ENCODE peak calls at places on chromosomes 2 and 18, in eight cellular contexts. Y, L, Q, R, B, S, W and A are unnamed samples. For H3K4me1, the result is how much of the 10 kb centered on the place peaks cover.

GRCh38 chr2:11574176-11575046 is 40.6 kb downstream of the GREB1 start:
- DNase-seq in S (no peak), B (peak), Y (no peak), W (no peak), R (no peak), Q (no peak), L (peak), A (peak)

GRCh38 chr2:8976419-8976818 is 27.1 kb downstream of the MBOAT2 start:
- DNase-seq in S (no peak), L (no peak), B (no peak), Q (no peak), W (no peak), Y (no peak), R (no peak), A (no peak)

GRCh38 chr2:83069724-83070123 is 1389.4 kb downstream of the SUCLG1 start:
- DNase-seq in Q (no peak), Y (no peak), S (no peak), R (peak), B (peak), L (peak), W (no peak), A (no peak)

GRCh38 chr2:4549811-4550210 is 846.4 kb downstream of the DCDC2C start:
- DNase-seq in L (no peak), B (no peak), S (no peak), W (no peak), Q (no peak), Y (no peak), R (no peak), A (no peak)

GRCh38 chr2:218802595-218802994 is 20.6 kb downstream of the CYP27A1 start:
- DNase-seq in S (no peak), L (no peak), W (no peak), Q (no peak), Y (no peak), R (no peak), B (peak), A (no peak)

GRCh38 chr18:58221060-58221725 is 177.2 kb downstream of the NEDD4L start:
- DNase-seq in W (no peak), R (peak), Y (no peak), B (peak), Q (no peak), L (peak), S (no peak), A (no peak)

GRCh38 chr2:136323212-136323611 is 205.3 kb upstream of the CXCR4 start:
- DNase-seq in S (no peak), R (no peak), Y (no peak), B (no peak), L (no peak), Q (no peak), W (no peak), A (no peak)

GRCh38 chr18:50273203-50274043 is 7.1 kb upstream of the CFAP53 start:
- DNase-seq in L (no peak), R (no peak), S (no peak), Y (no peak), W (no peak), B (no peak), Q (no peak), A (no peak)

GRCh38 chr18:58792086-58792485 is 72.6 kb upstream of the ZNF532 start:
- DNase-seq in L (no peak), S (no peak), R (no peak), Q (no peak), W (no peak), B (no peak), Y (no peak), A (no peak)

GRCh38 chr2:55837073-55837472 is 86.5 kb downstream of the EFEMP1 start:
- DNase-seq in L (no peak), Q (no peak), W (no peak), R (no peak), Y (no peak), S (no peak), B (no peak), A (no peak)

GRCh38 chr2:240126731-240127130 is 9.4 kb downstream of the COPS9 start:
- DNase-seq in Q (no peak), B (no peak), R (no peak), S (no peak), W (no peak), Y (no peak), L (no peak), A (peak)

GRCh38 chr2:168490015-168490874 is 34.2 kb downstream of the CERS6 start:
- DNase-seq in B (peak), Y (no peak), L (no peak), S (no peak), R (no peak), W (no peak), Q (peak), A (no peak)

GRCh38 chr2:238497610-238498005 is 70.9 kb downstream of the ASB1 start:
- DNase-seq in W (no peak), B (no peak), S (no peak), L (no peak), R (no peak), Y (no peak), Q (no peak), A (peak)

GRCh38 chr2:81195017-81195773 is 890.6 kb upstream of the LRRTM1 start:
- DNase-seq in Y (peak), B (no peak), L (peak), W (no peak), S (no peak), R (no peak), Q (no peak), A (no peak)

GRCh38 chr2:214830794-214831346 is 21.4 kb upstream of the BARD1 start:
- DNase-seq in Y (no peak), R (peak), Q (no peak), L (no peak), S (no peak), B (peak), W (no peak), A (no peak)

GRCh38 chr2:233329489-233330135 is 22.0 kb downstream of the SAG start:
- DNase-seq in R (no peak), B (peak), Y (no peak), W (no peak), S (no peak), L (no peak), Q (no peak), A (no peak)

GRCh38 chr2:232886176-232886575 is 16.1 kb downstream of the SNORC start:
- DNase-seq in B (no peak), Q (no peak), L (no peak), S (no peak), R (no peak), Y (peak), W (no peak), A (no peak)

DNA sequence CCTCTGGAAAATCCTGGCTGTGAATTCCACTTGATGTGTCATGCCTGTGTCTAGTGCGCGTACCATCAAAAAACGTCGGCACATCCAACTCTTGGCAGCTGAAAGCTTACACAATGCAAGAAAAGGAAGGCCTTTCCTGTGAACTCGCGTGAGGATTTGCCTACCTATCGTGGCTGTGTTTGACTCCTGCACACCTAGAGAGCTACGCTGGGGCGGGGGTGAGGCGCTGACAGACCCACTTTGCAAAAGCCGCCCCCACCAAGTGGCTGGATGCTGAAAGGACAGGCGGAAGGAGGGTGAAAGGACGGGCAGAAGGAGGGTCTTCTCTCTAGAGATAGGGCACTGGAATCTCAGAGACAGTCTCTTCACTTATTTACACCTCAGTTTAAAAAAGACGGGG is 270.1 kb downstream of the EIPR1 start:
- DNase-seq in W (no peak), Q (no peak), Y (no peak), R (no peak), S (no peak), B (no peak), L (no peak), A (no peak)
- TF ChIP-seq CTCF in W (no peak), Q (no peak), Y (no peak), R (no peak), S (no peak), B (no peak), L (no peak), A (no peak)

GRCh38 chr2:27354597-27354927 is 2.0 kb downstream of the GTF3C2 start:
- DNase-seq in L (no peak), Q (no peak), Y (no peak), W (no peak), S (no peak), B (no peak), R (no peak), A (no peak)

GRCh38 chr2:27356382-27357181 is at the start of gene GTF3C2:
- DNase-seq in Q (peak), B (peak), Y (peak), L (peak), S (peak), W (peak), R (peak), A (peak)

GRCh38 chr2:27351802-27352598 is 4.6 kb downstream of the GTF3C2 start:
- DNase-seq in R (no peak), Y (no peak), L (no peak), Q (no peak), S (no peak), W (no peak), B (no peak), A (no peak)

GRCh38 chr2:27353762-27354596 is 2.6 kb downstream of the GTF3C2 start:
- DNase-seq in S (no peak), R (no peak), L (no peak), Q (no peak), Y (no peak), B (peak), W (no peak), A (no peak)

GRCh38 chr2:27356056-27356381 is 545 bp downstream of the GTF3C2 start:
- DNase-seq in R (peak), B (peak), Q (no peak), S (peak), Y (peak), L (no peak), W (peak), A (peak)
- H3K4me1 ChIP-seq in R (under half), B (under half), Q (under half), S (under half), Y (under half), L (under half), W (under half), A (under half)

GRCh38 chr2:212177724-212178123 is 360.9 kb downstream of the ERBB4 start:
- DNase-seq in W (no peak), Q (no peak), Y (no peak), R (no peak), B (no peak), L (no peak), S (no peak), A (no peak)
- TF ChIP-seq CTCF in W (no peak), Q (no peak), Y (no peak), R (no peak), B (no peak), L (no peak), S (no peak), A (no peak)

GRCh38 chr2:101302016-101302415 is 6.5 kb downstream of the RNF149 start:
- DNase-seq in W (no peak), Y (no peak), R (no peak), S (no peak), B (no peak), L (no peak), Q (no peak), A (no peak)
- H3K4me1 ChIP-seq in W (under half), Y (half or more), R (under half), S (half or more), B (under half), L (under half), Q (half or more), A (half or more)

DNA sequence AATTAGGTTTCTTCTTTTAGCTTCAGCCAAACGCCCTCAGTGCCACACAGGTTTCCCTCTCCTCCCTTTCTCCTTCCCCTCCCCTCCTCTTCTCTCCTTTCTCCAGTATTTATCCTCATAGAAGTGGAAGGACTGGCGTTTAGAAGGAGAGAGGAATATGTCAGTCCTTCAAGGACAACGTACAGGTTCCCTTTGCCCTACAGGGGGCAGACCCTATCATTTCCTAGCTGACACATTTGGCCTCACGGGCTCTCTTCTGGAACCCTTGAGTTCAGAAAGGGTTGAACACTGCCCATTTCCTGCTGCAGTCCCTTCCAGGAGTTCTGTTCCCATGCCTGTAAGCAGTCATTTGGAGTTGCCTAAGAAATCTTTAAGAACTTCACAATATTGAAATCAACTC is 46.1 kb downstream of the CDCA7 start:
- DNase-seq in R (peak), S (no peak), Y (no peak), B (no peak), L (no peak), W (no peak), Q (no peak), A (no peak)
- TF ChIP-seq CTCF in R (no peak), S (no peak), Y (no peak), B (no peak), L (no peak), W (no peak), Q (peak), A (no peak)

GRCh38 chr2:197209742-197210408 is 100.7 kb downstream of the ANKRD44 start:
- DNase-seq in W (no peak), B (peak), L (no peak), Y (no peak), Q (peak), R (no peak), S (no peak), A (no peak)

GRCh38 chr2:197211881-197212342 is 98.7 kb downstream of the ANKRD44 start:
- DNase-seq in S (no peak), Q (no peak), B (no peak), W (no peak), R (no peak), L (no peak), Y (no peak), A (no peak)

GRCh38 chr2:197210450-197210849 is 100.1 kb downstream of the ANKRD44 start:
- DNase-seq in R (no peak), L (no peak), B (no peak), Y (no peak), Q (no peak), W (no peak), S (no peak), A (no peak)

GRCh38 chr2:197209274-197209673 is 101.3 kb downstream of the ANKRD44 start:
- DNase-seq in R (no peak), L (no peak), W (no peak), Q (no peak), Y (no peak), S (no peak), B (peak), A (no peak)

DNA sequence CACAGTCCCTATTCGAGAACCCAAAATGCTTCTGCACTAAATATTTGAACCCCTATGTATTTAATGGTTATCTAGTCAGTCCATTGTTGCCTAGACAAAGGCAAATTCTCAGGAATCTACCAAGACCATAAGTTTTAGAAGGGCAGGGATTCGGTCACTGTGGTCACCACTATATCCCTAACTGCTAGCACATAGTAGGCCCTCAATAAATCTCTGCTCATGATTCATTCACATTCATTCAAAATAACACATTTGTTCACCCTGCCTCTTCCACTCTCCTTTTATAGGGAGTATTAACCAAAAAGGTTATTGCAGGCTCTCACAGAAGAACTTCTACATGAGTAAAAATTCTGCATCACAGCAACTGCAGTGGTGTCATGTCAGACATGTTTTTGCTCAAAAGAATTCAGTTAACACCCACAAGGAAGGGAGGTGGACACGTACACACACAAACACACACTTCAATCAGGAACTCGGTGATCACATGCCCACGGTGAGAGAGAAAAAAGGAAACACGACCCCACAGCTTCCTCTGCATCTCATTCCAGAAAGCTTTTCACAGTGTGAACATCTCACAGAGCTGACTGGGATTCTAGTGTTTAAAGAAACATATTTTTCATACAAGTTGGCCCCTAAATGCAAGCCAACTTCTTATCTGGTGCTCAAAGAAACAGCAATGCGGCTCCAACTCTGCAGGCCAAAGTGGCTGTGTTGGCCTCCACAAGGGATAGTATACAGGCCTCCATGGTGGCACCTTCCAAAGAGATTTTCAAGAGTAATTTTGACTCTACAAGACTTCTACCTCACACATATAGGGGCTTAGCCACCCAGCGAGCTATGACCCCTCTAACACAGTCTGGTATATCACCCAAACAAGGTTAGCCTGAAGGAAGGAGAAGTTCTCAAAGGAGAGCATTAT is 98.0 kb downstream of the ANKRD44 start:
- DNase-seq in R (peak), S (no peak), B (peak), L (no peak), Y (no peak), Q (no peak), W (no peak), A (no peak)
- H3K4me1 ChIP-seq in R (under half), S (under half), B (under half), L (under half), Y (half or more), Q (half or more), W (under half), A (under half)

GRCh38 chr18:37499008-37499407 is 66.6 kb downstream of the CELF4 start:
- DNase-seq in W (no peak), R (no peak), Q (no peak), S (no peak), Y (no peak), B (no peak), L (no peak), A (no peak)
- TF ChIP-seq CTCF in W (no peak), R (no peak), Q (no peak), S (no peak), Y (no peak), B (no peak), L (no peak), A (no peak)

DNA sequence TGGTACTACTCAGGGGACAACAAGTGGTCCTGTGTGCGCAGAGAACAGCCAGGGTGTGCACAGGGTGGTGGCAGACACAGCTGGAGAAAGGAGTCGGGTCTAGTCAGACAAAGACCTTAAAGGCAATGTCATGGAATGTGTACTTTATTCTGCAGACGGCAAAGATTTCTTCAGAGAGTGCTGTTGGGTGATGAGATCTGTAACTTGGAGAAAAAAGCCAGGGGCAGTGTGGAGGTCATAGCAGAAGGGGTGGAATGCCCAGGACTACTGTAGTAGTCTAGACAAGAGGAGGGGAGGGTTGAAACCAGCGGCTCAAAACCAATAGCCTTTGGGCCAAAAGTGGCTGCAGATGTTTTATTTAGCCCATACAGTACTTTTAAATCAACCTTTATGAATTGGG is 121.3 kb upstream of the ZFP36L2 start:
- DNase-seq in L (no peak), R (no peak), Y (no peak), W (no peak), B (no peak), Q (no peak), S (no peak), A (no peak)
- H3K4me1 ChIP-seq in L (under half), R (under half), Y (half or more), W (under half), B (under half), Q (under half), S (half or more), A (half or more)

DNA sequence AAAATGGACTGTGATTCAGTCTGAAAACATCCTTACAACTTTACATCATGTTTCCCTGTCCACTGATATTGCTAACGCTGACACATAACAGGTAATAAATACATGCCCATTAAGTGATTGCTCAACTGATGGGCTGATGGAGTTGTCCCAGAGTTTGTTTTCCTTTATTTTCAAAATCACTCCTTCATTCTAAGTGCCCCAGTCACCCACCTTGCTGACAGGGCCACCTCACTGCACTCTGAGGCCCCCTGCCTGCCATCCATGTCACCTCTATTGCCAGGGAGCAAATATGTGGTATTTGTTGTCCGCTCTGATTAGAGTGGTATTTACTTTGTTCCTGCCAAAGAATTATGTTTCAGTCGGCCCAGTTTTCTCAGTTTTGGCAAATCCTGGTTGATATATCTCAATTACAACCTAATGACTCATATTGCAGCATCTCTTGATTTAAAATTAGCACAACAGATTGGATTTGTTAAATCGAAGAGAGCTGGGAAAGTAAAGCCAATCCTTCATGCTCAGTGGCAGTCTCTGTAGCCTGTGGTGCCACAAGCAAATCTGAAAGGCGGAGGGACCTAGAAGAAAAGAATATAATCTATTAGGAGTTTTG is 105.1 kb downstream of the RDH14 start:
- DNase-seq in B (peak), S (no peak), R (no peak), L (no peak), W (no peak), Y (no peak), Q (no peak), A (peak)
- TF ChIP-seq CTCF in B (peak), S (peak), R (no peak), L (peak), W (no peak), Y (peak), Q (no peak), A (peak)

GRCh38 chr2:235006986-235007385 is 55.2 kb downstream of the SH3BP4 start:
- DNase-seq in Q (no peak), L (no peak), W (no peak), Y (no peak), B (no peak), S (no peak), R (no peak), A (peak)
- H3K4me1 ChIP-seq in Q (under half), L (under half), W (under half), Y (under half), B (under half), S (half or more), R (half or more), A (under half)